ENCODE peak calls at places on chromosomes 2 and 18, in seven cellular contexts. B is hippocampal formation; J is A172; L is stimulated activated CD4-positive, alpha-beta T cell treated with anti-CD3 and anti-CD28 coated beads, Interleukin-1b, Interleukin-23, amount 100 ng/mL, for 24 hours; C is anterior cingulate cortex; Y is pancreas; K is left ventricle myocardium inferior. R is an unnamed sample.

GRCh38 chr2:152701198-152701597 is 16.1 kb downstream of the PRPF40A start:
- DNase-seq in B (no peak), J (no peak), L (no peak), C (no peak), Y (no peak), K (no peak), R (no peak)

GRCh38 chr2:157696036-157696435 is 67.4 kb upstream of the ACVR1C start:
- DNase-seq in B (no peak), J (no peak), L (no peak), C (no peak), Y (no peak), K (no peak), R (no peak)

GRCh38 chr2:241636983-241637232 is at the start of gene THAP4:
- DNase-seq in B (peak), J (no peak), L (no peak), C (no peak), Y (peak), K (peak), R (peak)

GRCh38 chr18:74310411-74310810 is 5.2 kb upstream of the C18orf63 start:
- DNase-seq in B (no peak), J (peak), L (no peak), C (no peak), Y (no peak), K (no peak), R (no peak)

GRCh38 chr2:156436477-156437085 is 402 bp downstream of the GPD2 start:
- DNase-seq in B (peak), J (peak), L (no peak), C (no peak), Y (no peak), K (no peak), R (no peak)

GRCh38 chr2:80778704-80779103 is 474.2 kb upstream of the LRRTM1 start:
- DNase-seq in B (no peak), J (no peak), L (no peak), C (no peak), Y (no peak), K (no peak), R (no peak)

GRCh38 chr18:42742976-42743755 is 372.3 kb downstream of the RIT2 start:
- DNase-seq in B (no peak), J (no peak), L (no peak), C (no peak), Y (no peak), K (no peak), R (no peak)

GRCh38 chr18:34595673-34596072 is 114.4 kb upstream of the DTNA start:
- DNase-seq in B (no peak), J (peak), L (no peak), C (no peak), Y (no peak), K (no peak), R (no peak)

GRCh38 chr2:27772804-27773203 is 1.3 kb downstream of the MRPL33 start:
- DNase-seq in B (no peak), J (no peak), L (no peak), C (no peak), Y (no peak), K (no peak), R (no peak)

GRCh38 chr2:54206596-54206995 is 49.4 kb downstream of the TSPYL6 start:
- DNase-seq in B (peak), J (peak), L (no peak), C (no peak), Y (no peak), K (no peak), R (no peak)

GRCh38 chr18:80234398-80234797 is 12.9 kb downstream of the PARD6G start:
- DNase-seq in B (no peak), J (no peak), L (no peak), C (no peak), Y (no peak), K (no peak), R (no peak)

GRCh38 chr2:44549099-44549471 is 187.3 kb downstream of the CAMKMT start:
- DNase-seq in B (no peak), J (peak), L (no peak), C (no peak), Y (no peak), K (no peak), R (no peak)

R was measured in right lobe of liver.